ENCODE peak calls at places on chromosomes 12 and 14, in five cellular contexts. T is NCI-H526; H is pancreas; A is stimulated activated CD4-positive, alpha-beta T cell treated with anti-CD3 and anti-CD28 coated beads, Interleukin-2, amount 100 ng/mL, for 24 hours; N is skeletal muscle cell. S is an unnamed sample.

GRCh38 chr12:54286042-54286931 is 5.8 kb downstream of the HNRNPA1 start:
- DNase-seq in T (no peak), H (no peak), A (no peak), N (no peak), S (peak)

GRCh38 chr12:111807232-111807631 is 34.8 kb upstream of the MAPKAPK5 start:
- DNase-seq in T (no peak), H (no peak), A (no peak), N (no peak), S (no peak)

GRCh38 chr12:81332054-81332453 is 254.2 kb downstream of the ACSS3 start:
- DNase-seq in T (no peak), H (no peak), A (no peak), N (no peak), S (no peak)

GRCh38 chr14:102117852-102118251 is 21.8 kb upstream of the WDR20 start:
- DNase-seq in T (no peak), H (no peak), A (no peak), N (no peak), S (no peak)

GRCh38 chr14:77151918-77152588 is 10.5 kb upstream of the ZDHHC22 start:
- DNase-seq in T (peak), H (no peak), A (no peak), N (no peak), S (no peak)

GRCh38 chr14:91419044-91419397 is 1.4 kb upstream of the CCDC88C start:
- DNase-seq in T (no peak), H (no peak), A (no peak), N (no peak), S (no peak)

GRCh38 chr12:32305163-32305562 is 94.2 kb upstream of the FGD4 start:
- DNase-seq in T (no peak), H (no peak), A (no peak), N (no peak), S (no peak)

GRCh38 chr12:15662303-15662980 is 126.7 kb downstream of the EPS8 start:
- DNase-seq in T (no peak), H (no peak), A (no peak), N (peak), S (no peak)

GRCh38 chr14:54686871-54687749 is 120.2 kb downstream of the SAMD4A start:
- DNase-seq in T (no peak), H (no peak), A (no peak), N (no peak), S (no peak)

GRCh38 chr14:20409226-20409625 is 4.1 kb downstream of the TEP1 start:
- DNase-seq in T (no peak), H (no peak), A (no peak), N (no peak), S (no peak)

GRCh38 chr14:65425885-65426284 is 13.4 kb downstream of the FUT8 start:
- DNase-seq in T (no peak), H (no peak), A (no peak), N (no peak), S (no peak)

GRCh38 chr14:20609215-20610001 is 18.2 kb upstream of the RNASE12 start:
- DNase-seq in T (peak), H (peak), A (peak), N (no peak), S (peak)

GRCh38 chr14:58969951-58970751 is 218.3 kb upstream of the DAAM1 start:
- DNase-seq in T (no peak), H (peak), A (no peak), N (no peak), S (no peak)